ENCODE peak calls at places on chromosome 1, in four cellular contexts. One of them, this sample, is unnamed.

GRCh38 chr1:4836574-4836973 is 182.2 kb downstream of the AJAP1 start:
- DNase-seq in IMR-90: no peak
- DNase-seq in neural progenitor cell: no peak
- DNase-seq in esophagus squamous epithelium: no peak
- DNase-seq in this sample: no peak

GRCh38 chr1:227343201-227343600 is 24.9 kb upstream of the CDC42BPA start:
- DNase-seq in IMR-90: peak; percentile 11
- DNase-seq in neural progenitor cell: no peak
- DNase-seq in esophagus squamous epithelium: no peak
- DNase-seq in this sample: no peak

GRCh38 chr1:14390816-14391215 is 207.7 kb upstream of the KAZN start:
- DNase-seq in esophagus squamous epithelium: no peak
- DNase-seq in IMR-90: no peak
- DNase-seq in neural progenitor cell: no peak
- DNase-seq in this sample: no peak

GRCh38 chr1:227947678-227948492 is at the start of gene WNT9A:
- DNase-seq in esophagus squamous epithelium: no peak
- DNase-seq in neural progenitor cell: peak; percentile 94
- DNase-seq in IMR-90: peak; percentile 49
- DNase-seq in this sample: no peak

GRCh38 chr1:10489291-10490055 is 14.7 kb downstream of the PEX14 start:
- DNase-seq in neural progenitor cell: no peak
- DNase-seq in esophagus squamous epithelium: no peak
- DNase-seq in IMR-90: no peak
- DNase-seq in this sample: no peak

GRCh38 chr1:44811714-44812151 is 3.4 kb downstream of the BTBD19 start:
- DNase-seq in esophagus squamous epithelium: no peak
- DNase-seq in IMR-90: peak; percentile 91
- DNase-seq in neural progenitor cell: no peak
- DNase-seq in this sample: peak; percentile 61

GRCh38 chr1:240093120-240093961 is 1.7 kb downstream of the FMN2 start:
- DNase-seq in neural progenitor cell: peak; percentile 64
- DNase-seq in IMR-90: no peak
- DNase-seq in esophagus squamous epithelium: no peak
- DNase-seq in this sample: no peak

GRCh38 chr1:56644941-56645662 is at the start of gene PRKAA2:
- DNase-seq in neural progenitor cell: peak; percentile 88
- DNase-seq in esophagus squamous epithelium: no peak
- DNase-seq in IMR-90: peak; percentile 12
- DNase-seq in this sample: peak; percentile 61

GRCh38 chr1:5647226-5647625 is 345.0 kb downstream of the NPHP4 start:
- DNase-seq in IMR-90: no peak
- DNase-seq in esophagus squamous epithelium: no peak
- DNase-seq in neural progenitor cell: no peak
- DNase-seq in this sample: no peak

GRCh38 chr1:18819986-18820790 is 39.3 kb downstream of the TAS1R2 start:
- DNase-seq in IMR-90: no peak
- DNase-seq in neural progenitor cell: no peak
- DNase-seq in esophagus squamous epithelium: no peak
- DNase-seq in this sample: no peak

GRCh38 chr1:236471653-236472052 is 52.1 kb upstream of the LGALS8 start:
- DNase-seq in esophagus squamous epithelium: no peak
- DNase-seq in IMR-90: no peak
- DNase-seq in neural progenitor cell: peak; percentile 19
- DNase-seq in this sample: no peak

GRCh38 chr1:8026976-8027747 is 1.1 kb upstream of the ERRFI1 start:
- DNase-seq in IMR-90: peak; percentile 80
- DNase-seq in esophagus squamous epithelium: no peak
- DNase-seq in neural progenitor cell: peak; percentile 48
- DNase-seq in this sample: peak; percentile 33
- H3K4me3 ChIP-seq in IMR-90: peak overlapping the region; percentile 66
- H3K4me3 ChIP-seq in esophagus squamous epithelium: peak overlapping the region; percentile 91
- H3K4me3 ChIP-seq in neural progenitor cell: peak overlapping the region; percentile 96
- H3K4me3 ChIP-seq in this sample: no peak overlapping the region

GRCh38 chr1:156742017-156742416 is 1.1 kb upstream of the MRPL24 start:
- DNase-seq in esophagus squamous epithelium: no peak
- DNase-seq in IMR-90: no peak
- DNase-seq in neural progenitor cell: no peak
- DNase-seq in this sample: no peak
- H3K27ac ChIP-seq in esophagus squamous epithelium: peak overlapping the region; percentile 76
- H3K27ac ChIP-seq in IMR-90: no peak overlapping the region
- H3K27ac ChIP-seq in neural progenitor cell: peak overlapping the region; percentile 52
- H3K27ac ChIP-seq in this sample: peak overlapping the region; percentile 89

DNA sequence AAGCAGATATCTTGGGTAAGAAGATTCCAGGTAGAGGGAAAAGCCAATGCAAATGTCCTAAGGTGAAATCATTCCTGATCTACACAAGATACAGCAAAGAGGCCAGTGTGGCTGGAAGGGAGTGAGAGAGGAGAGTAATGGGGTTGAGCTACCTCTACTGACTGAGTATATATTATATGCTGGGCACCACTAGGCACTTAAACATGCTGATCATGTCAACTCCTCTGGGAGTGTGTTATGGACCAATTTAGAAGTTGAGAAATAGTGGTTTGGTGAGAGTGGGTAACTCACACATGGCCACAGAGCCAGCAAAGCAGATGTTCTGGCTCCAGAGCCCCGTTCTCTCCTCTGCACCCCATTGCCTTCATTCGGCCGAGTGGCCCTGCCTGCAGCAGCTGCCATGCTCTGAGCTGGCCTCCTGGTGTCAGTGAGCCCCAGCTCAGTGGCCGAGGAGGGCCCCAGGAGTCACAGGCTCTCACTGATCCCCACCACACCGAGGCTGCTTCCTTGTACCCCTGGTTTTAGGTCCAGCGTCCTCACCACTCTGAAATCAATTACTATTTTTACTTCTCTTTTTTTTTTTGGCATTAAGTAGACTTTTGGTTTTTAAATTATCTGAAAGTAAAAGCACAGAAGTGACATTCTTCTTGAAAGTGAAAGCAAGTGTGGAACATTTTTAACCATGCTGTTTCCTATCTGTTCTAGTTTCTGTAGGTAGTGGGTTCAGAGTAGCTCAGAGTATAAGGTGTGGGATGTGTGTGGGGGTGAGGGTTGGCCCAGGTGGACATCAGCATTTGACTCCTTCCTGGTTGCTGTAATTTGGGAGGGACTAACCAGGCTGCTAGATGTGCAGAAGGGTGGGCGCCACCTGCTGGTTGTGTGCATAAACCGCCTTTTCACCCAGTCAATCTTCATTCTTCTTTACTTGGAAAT is 45.8 kb upstream of the CRNN start:
- DNase-seq in neural progenitor cell: peak; percentile 12
- DNase-seq in esophagus squamous epithelium: no peak
- DNase-seq in IMR-90: peak; percentile 52
- DNase-seq in this sample: peak; percentile 66
- H3K4me3 ChIP-seq in neural progenitor cell: no peak overlapping the region
- H3K4me3 ChIP-seq in esophagus squamous epithelium: no peak overlapping the region
- H3K4me3 ChIP-seq in IMR-90: no peak overlapping the region
- H3K4me3 ChIP-seq in this sample: peak overlapping the region; percentile 9

DNA sequence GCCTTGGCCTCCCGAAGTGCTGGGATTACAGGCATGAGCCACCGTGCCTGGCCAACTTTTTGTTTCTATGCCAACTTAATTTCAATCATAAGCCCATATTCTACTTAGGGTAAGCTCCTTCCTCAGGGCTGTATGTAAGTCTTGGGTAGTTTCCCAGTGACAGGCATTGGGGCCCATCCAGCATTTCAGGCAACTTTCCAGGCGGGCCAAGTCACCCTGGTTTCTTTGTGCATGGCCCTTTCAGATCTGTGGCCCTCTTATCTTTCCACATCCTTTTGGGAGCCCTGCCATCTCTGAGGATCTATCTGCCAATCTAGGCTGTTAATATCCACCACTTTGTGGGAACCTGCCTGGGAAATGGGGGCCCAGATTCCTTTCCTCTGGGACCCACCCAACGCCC is 58.7 kb downstream of the TNN start:
- DNase-seq in neural progenitor cell: no peak
- DNase-seq in esophagus squamous epithelium: no peak
- DNase-seq in IMR-90: no peak
- DNase-seq in this sample: no peak
- H3K27ac ChIP-seq in neural progenitor cell: no peak overlapping the region
- H3K27ac ChIP-seq in esophagus squamous epithelium: no peak overlapping the region
- H3K27ac ChIP-seq in IMR-90: no peak overlapping the region
- H3K27ac ChIP-seq in this sample: no peak overlapping the region

DNA sequence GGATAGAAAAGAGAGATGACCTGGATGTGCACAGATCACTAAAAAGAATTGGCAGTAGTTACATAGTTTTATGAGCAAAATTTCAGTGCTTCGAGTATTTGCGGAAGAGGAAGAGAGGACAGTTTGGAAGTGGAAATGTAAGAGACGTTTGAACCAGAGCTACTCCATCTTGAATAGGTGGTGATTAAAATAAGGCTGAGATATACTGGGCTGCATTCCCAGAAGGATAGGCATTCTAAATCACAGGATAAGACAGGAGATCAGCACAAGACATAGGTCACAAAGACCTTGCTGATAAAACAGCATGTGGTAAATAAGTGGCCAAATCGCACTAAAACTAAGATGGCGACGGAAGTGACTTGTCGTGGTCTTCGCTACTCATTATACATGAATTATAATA is 453.3 kb downstream of the COL11A1 start:
- DNase-seq in esophagus squamous epithelium: no peak
- DNase-seq in IMR-90: no peak
- DNase-seq in neural progenitor cell: no peak
- DNase-seq in this sample: no peak
- H3K4me3 ChIP-seq in esophagus squamous epithelium: no peak overlapping the region
- H3K4me3 ChIP-seq in IMR-90: no peak overlapping the region
- H3K4me3 ChIP-seq in neural progenitor cell: no peak overlapping the region
- H3K4me3 ChIP-seq in this sample: no peak overlapping the region

DNA sequence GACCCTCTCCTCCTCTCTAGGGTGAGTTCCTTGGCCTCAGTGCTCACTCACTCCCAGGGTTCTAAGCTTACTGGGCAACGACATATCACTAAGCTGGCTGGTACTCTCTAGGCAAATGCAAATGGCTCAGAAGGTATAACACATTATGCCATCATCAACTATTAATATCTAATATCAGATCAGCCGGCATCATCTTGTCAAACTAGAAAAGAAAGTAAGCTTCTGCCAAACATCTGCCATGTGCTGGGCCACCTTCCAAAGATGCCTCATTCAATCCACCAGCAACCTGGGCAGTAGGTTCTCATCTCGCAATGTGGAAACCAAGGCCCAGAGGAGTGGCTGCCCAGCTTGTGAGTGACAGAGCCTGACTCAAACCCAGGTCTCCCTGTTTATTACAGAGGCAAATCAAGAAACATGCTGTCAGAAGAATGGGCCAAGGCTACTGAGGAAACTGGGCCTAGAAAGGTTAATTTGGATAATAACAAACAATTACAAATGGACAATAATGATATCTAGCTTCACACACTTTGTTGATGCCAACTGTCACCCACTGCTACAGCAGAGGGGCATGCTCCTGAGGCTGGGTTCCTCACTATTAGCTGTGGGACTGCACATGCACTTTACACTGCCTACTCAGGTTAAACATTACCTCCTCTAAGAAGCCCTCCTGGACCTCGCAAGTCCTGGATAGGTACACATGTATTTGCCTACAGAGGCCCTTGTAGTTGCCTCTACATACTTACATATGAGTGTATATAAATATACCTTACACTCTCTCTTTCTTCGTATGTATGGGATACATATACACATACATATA is 183.3 kb upstream of the JUN start:
- DNase-seq in IMR-90: no peak
- DNase-seq in esophagus squamous epithelium: no peak
- DNase-seq in neural progenitor cell: no peak
- DNase-seq in this sample: no peak
- H3K27ac ChIP-seq in IMR-90: no peak overlapping the region
- H3K27ac ChIP-seq in esophagus squamous epithelium: no peak overlapping the region
- H3K27ac ChIP-seq in neural progenitor cell: no peak overlapping the region
- H3K27ac ChIP-seq in this sample: no peak overlapping the region

GRCh38 chr1:205667909-205668643 is 12.2 kb downstream of the SLC45A3 start:
- DNase-seq in neural progenitor cell: peak; percentile 2
- DNase-seq in IMR-90: no peak
- DNase-seq in esophagus squamous epithelium: no peak
- DNase-seq in this sample: no peak

GRCh38 chr1:205669341-205670142 is 10.8 kb downstream of the SLC45A3 start:
- DNase-seq in neural progenitor cell: peak; percentile 36
- DNase-seq in esophagus squamous epithelium: no peak
- DNase-seq in IMR-90: no peak
- DNase-seq in this sample: no peak

GRCh38 chr1:205670143-205670431 is 10.2 kb downstream of the SLC45A3 start:
- DNase-seq in IMR-90: no peak
- DNase-seq in esophagus squamous epithelium: no peak
- DNase-seq in neural progenitor cell: peak; percentile 40
- DNase-seq in this sample: no peak

GRCh38 chr1:205670611-205671430 is 9.5 kb downstream of the SLC45A3 start:
- DNase-seq in neural progenitor cell: peak; percentile 95
- DNase-seq in esophagus squamous epithelium: no peak
- DNase-seq in IMR-90: no peak
- DNase-seq in this sample: no peak

GRCh38 chr1:205668951-205669340 is 11.4 kb downstream of the SLC45A3 start:
- DNase-seq in esophagus squamous epithelium: no peak
- DNase-seq in neural progenitor cell: peak; percentile 25
- DNase-seq in IMR-90: no peak
- DNase-seq in this sample: no peak
- H3K4me3 ChIP-seq in esophagus squamous epithelium: no peak overlapping the region
- H3K4me3 ChIP-seq in neural progenitor cell: no peak overlapping the region
- H3K4me3 ChIP-seq in IMR-90: no peak overlapping the region
- H3K4me3 ChIP-seq in this sample: no peak overlapping the region

DNA sequence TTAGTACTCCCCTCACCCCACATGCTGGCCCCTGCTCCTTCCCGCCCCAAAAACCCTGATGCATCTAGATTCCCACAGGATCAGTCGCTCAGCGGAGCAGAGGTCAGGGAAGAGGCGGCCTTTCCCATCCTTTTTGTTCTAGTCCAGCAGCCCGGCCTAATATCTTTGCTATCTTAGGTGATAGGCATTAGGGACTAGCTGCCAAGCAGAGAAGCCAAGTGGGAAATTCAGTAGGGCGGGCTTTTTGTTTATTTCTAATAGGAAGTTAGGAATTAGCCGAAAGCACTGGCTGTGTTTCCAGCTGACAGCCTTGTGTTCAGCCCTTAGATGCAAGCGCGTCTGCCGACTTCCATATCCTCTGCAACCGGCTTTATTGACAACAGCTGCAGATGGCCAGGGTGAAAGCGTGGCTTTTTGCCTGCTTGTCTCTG is 59.0 kb upstream of the BCAR3 start:
- DNase-seq in neural progenitor cell: peak; percentile 87
- DNase-seq in IMR-90: peak; percentile 35
- DNase-seq in esophagus squamous epithelium: no peak
- DNase-seq in this sample: peak; percentile 38
- H3K27ac ChIP-seq in neural progenitor cell: peak overlapping the region; percentile 71
- H3K27ac ChIP-seq in IMR-90: no peak overlapping the region
- H3K27ac ChIP-seq in esophagus squamous epithelium: no peak overlapping the region
- H3K27ac ChIP-seq in this sample: peak overlapping the region; percentile 5

DNA sequence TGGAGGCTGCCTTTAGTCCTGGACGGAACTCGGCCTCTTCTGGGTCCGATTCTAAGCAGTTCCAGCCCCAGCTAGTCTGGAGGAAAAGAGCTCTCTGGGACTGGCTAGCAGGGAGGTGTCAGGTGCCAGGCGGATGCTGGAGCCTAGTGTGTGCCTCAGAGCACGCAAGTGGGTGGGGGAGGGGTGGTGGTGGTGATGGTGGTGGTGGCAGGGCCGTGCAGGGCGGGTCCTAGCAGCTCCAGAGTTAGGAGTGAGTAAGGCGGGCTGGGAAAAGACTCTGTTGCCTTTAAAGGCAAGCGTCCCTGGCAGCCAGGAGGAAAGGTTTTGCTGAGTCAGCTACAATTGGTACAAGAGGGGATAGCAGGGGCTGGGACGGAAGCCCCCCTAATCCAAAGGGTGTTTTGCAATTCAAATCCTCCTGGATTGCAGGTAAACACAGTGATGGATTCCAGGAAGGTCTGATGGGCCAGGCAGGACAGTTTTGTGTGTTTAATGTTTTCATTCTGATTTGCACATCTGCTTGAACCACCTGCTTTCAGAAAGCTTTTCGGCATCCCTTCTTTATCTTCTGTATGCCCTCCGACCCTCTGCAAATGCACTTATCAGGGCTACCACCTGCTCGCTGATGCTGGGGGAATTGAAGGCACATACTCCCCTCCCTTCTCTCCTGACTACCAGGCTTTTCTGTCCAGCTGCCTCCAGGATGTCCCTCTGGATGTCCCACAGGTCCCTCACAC is 4.1 kb upstream of the SLC2A1 start:
- DNase-seq in neural progenitor cell: peak; percentile 84
- DNase-seq in IMR-90: peak; percentile 73
- DNase-seq in esophagus squamous epithelium: no peak
- DNase-seq in this sample: peak; percentile 66
- H3K4me3 ChIP-seq in neural progenitor cell: peak overlapping the region; percentile 15
- H3K4me3 ChIP-seq in IMR-90: no peak overlapping the region
- H3K4me3 ChIP-seq in esophagus squamous epithelium: no peak overlapping the region
- H3K4me3 ChIP-seq in this sample: no peak overlapping the region